ENCODE peak calls at places on chromosomes 13 and 19, in four cellular contexts. One of them, this sample, is unnamed.

GRCh38 chr19:51365211-51366049 is 758 bp downstream of the ETFB start:
- DNase-seq in K562: peak
- DNase-seq in HCT116: no peak
- DNase-seq in HepG2: peak
- DNase-seq in this sample: no peak

GRCh38 chr13:87999791-88000190 is 328.6 kb downstream of the SLITRK5 start:
- DNase-seq in K562: no peak
- DNase-seq in HCT116: no peak
- DNase-seq in HepG2: no peak
- DNase-seq in this sample: no peak

GRCh38 chr19:51440846-51441409 is 17.3 kb downstream of the SIGLEC8 start:
- DNase-seq in K562: peak
- DNase-seq in HCT116: no peak
- DNase-seq in HepG2: no peak
- DNase-seq in this sample: no peak

GRCh38 chr13:24178847-24179845 is 18.6 kb downstream of the SPATA13 start:
- DNase-seq in K562: no peak
- DNase-seq in HCT116: no peak
- DNase-seq in HepG2: no peak
- DNase-seq in this sample: no peak

GRCh38 chr19:30113182-30113581 is 171.1 kb downstream of the URI1 start:
- DNase-seq in K562: no peak
- DNase-seq in HCT116: no peak
- DNase-seq in HepG2: no peak
- DNase-seq in this sample: no peak

GRCh38 chr13:107438251-107438650 is 777.1 kb downstream of the LIG4 start:
- DNase-seq in K562: no peak
- DNase-seq in HCT116: no peak
- DNase-seq in HepG2: no peak
- DNase-seq in this sample: no peak

GRCh38 chr19:16446108-16447014 is 25.4 kb downstream of the EPS15L1 start:
- DNase-seq in K562: no peak
- DNase-seq in HCT116: no peak
- DNase-seq in HepG2: no peak
- DNase-seq in this sample: no peak

GRCh38 chr13:33186851-33187250 is 98.7 kb downstream of the STARD13 start:
- DNase-seq in K562: no peak
- DNase-seq in HCT116: no peak
- DNase-seq in HepG2: no peak
- DNase-seq in this sample: no peak

GRCh38 chr13:31433201-31433600 is 233.4 kb downstream of the B3GLCT start:
- DNase-seq in K562: no peak
- DNase-seq in HCT116: no peak
- DNase-seq in HepG2: no peak
- DNase-seq in this sample: no peak

GRCh38 chr19:46489445-46490272 is 6.0 kb downstream of the PNMA8B start:
- DNase-seq in K562: peak
- DNase-seq in HCT116: no peak
- DNase-seq in HepG2: no peak
- DNase-seq in this sample: no peak

GRCh38 chr19:49677901-49678674 is 1.0 kb downstream of the PRMT1 start:
- DNase-seq in K562: peak
- DNase-seq in HCT116: no peak
- DNase-seq in HepG2: peak
- DNase-seq in this sample: peak

GRCh38 chr13:89393758-89394157 is 1722.6 kb downstream of the SLITRK5 start:
- DNase-seq in K562: no peak
- DNase-seq in HCT116: no peak
- DNase-seq in HepG2: no peak
- DNase-seq in this sample: peak

GRCh38 chr13:103386341-103386740 is 320.1 kb upstream of the SLC10A2 start:
- DNase-seq in K562: no peak
- DNase-seq in HCT116: no peak
- DNase-seq in HepG2: no peak
- DNase-seq in this sample: no peak

GRCh38 chr19:3338541-3339181 is 27.7 kb upstream of the NFIC start:
- DNase-seq in K562: no peak
- DNase-seq in HCT116: no peak
- DNase-seq in HepG2: no peak
- DNase-seq in this sample: no peak

GRCh38 chr13:23724196-23724970 is 154.2 kb downstream of the TNFRSF19 start:
- DNase-seq in K562: no peak
- DNase-seq in HCT116: no peak
- DNase-seq in HepG2: no peak
- DNase-seq in this sample: no peak

GRCh38 chr13:22665531-22665930 is 515.2 kb upstream of the SGCG start:
- DNase-seq in K562: no peak
- DNase-seq in HCT116: no peak
- DNase-seq in HepG2: no peak
- DNase-seq in this sample: no peak

GRCh38 chr19:3210347-3211017 is 14.0 kb upstream of the CELF5 start:
- DNase-seq in K562: peak
- DNase-seq in HCT116: peak
- DNase-seq in HepG2: peak
- DNase-seq in this sample: no peak

GRCh38 chr13:52006491-52007245 is 4.6 kb downstream of the ATP7B start:
- DNase-seq in K562: no peak
- DNase-seq in HCT116: no peak
- DNase-seq in HepG2: peak
- DNase-seq in this sample: no peak

GRCh38 chr13:65638572-65639168 is 1591.5 kb downstream of the PCDH9 start:
- DNase-seq in K562: peak
- DNase-seq in HCT116: peak
- DNase-seq in HepG2: peak
- DNase-seq in this sample: peak

GRCh38 chr13:40974460-40975407 is 44.4 kb downstream of the ELF1 start:
- DNase-seq in K562: peak
- DNase-seq in HCT116: peak
- DNase-seq in HepG2: peak
- DNase-seq in this sample: no peak

GRCh38 chr19:3494559-3494958 is 5.9 kb downstream of the DOHH start:
- DNase-seq in K562: no peak
- DNase-seq in HCT116: no peak
- DNase-seq in HepG2: no peak
- DNase-seq in this sample: no peak

GRCh38 chr13:44165895-44166496 is 207.6 kb upstream of the SERP2 start:
- DNase-seq in K562: no peak
- DNase-seq in HCT116: no peak
- DNase-seq in HepG2: no peak
- DNase-seq in this sample: no peak

GRCh38 chr13:102659168-102659713 is 35.6 kb downstream of the METTL21C start:
- DNase-seq in K562: no peak
- DNase-seq in HCT116: no peak
- DNase-seq in HepG2: no peak
- DNase-seq in this sample: no peak

GRCh38 chr19:38989066-38989605 is 13.6 kb upstream of the FBXO17 start:
- DNase-seq in K562: peak
- DNase-seq in HCT116: no peak
- DNase-seq in HepG2: no peak
- DNase-seq in this sample: no peak

GRCh38 chr19:4911786-4912672 is 2.7 kb downstream of the UHRF1 start:
- DNase-seq in K562: peak
- DNase-seq in HCT116: peak
- DNase-seq in HepG2: peak
- DNase-seq in this sample: no peak

GRCh38 chr13:110714798-110715394 is 1.4 kb downstream of the ING1 start:
- DNase-seq in K562: peak
- DNase-seq in HCT116: no peak
- DNase-seq in HepG2: peak
- DNase-seq in this sample: no peak

GRCh38 chr13:46641274-46642081 is 88.5 kb downstream of the LRCH1 start:
- DNase-seq in K562: no peak
- DNase-seq in HCT116: no peak
- DNase-seq in HepG2: no peak
- DNase-seq in this sample: no peak

GRCh38 chr19:40576181-40576584 is 490 bp upstream of the SHKBP1 start:
- DNase-seq in K562: no peak
- DNase-seq in HCT116: no peak
- DNase-seq in HepG2: no peak
- DNase-seq in this sample: no peak

GRCh38 chr19:18000981-18001836 is 6.8 kb upstream of the ARRDC2 start:
- DNase-seq in K562: peak
- DNase-seq in HCT116: peak
- DNase-seq in HepG2: peak
- DNase-seq in this sample: no peak

GRCh38 chr19:41994521-41994971 is 516 bp upstream of the ATP1A3 start:
- DNase-seq in K562: no peak
- DNase-seq in HCT116: no peak
- DNase-seq in HepG2: no peak
- DNase-seq in this sample: no peak

GRCh38 chr19:5646703-5647102 is 23.8 kb downstream of the SAFB start:
- DNase-seq in K562: no peak
- DNase-seq in HCT116: no peak
- DNase-seq in HepG2: no peak
- DNase-seq in this sample: no peak

GRCh38 chr13:79631260-79631659 is 150.3 kb downstream of the NDFIP2 start:
- DNase-seq in K562: no peak
- DNase-seq in HCT116: peak
- DNase-seq in HepG2: no peak
- DNase-seq in this sample: peak

GRCh38 chr19:11264452-11265176 is 2.3 kb upstream of the DOCK6 start:
- DNase-seq in K562: peak
- DNase-seq in HCT116: no peak
- DNase-seq in HepG2: peak
- DNase-seq in this sample: no peak

DNA sequence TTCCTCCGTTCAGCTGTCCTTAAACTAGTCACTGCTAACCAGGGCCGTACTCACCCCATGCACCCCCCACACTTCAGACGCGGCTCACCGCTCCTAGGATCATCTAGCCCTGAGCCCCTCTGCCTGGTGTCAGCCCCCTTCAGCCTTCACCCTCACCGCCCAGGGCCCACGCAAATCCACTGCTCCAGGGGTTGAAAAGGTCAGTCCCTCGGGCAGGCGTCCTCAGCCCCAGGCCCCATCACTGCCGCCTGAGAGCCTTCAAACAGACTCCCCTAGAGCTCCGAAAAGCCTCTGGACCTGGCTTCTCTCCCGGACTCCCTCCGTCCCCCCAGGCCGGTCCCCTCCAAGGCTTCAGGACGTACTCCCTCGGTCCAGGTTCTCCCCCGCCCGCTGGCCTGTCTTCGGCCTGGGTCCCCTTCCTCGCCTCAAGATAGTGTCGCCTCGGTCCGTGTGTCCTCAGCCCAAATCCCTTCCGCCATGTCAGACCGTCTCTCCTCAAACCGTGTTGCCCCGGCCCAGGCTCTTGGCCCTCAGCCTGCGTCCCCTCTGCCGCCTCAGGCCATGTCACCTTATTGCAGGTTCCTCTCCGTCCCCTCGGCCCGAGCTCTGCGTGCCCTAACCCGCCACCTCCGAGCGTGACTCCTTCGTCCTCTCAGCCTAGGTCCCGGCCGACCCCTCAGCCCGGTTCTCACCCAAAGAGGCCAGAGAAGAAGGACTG is 553 bp downstream of the NAPA start:
- DNase-seq in K562: no peak
- DNase-seq in HCT116: no peak
- DNase-seq in HepG2: no peak
- DNase-seq in this sample: no peak
- H3K4me3 ChIP-seq in K562: peak
- H3K4me3 ChIP-seq in HCT116: peak
- H3K4me3 ChIP-seq in HepG2: peak
- H3K4me3 ChIP-seq in this sample: peak

DNA sequence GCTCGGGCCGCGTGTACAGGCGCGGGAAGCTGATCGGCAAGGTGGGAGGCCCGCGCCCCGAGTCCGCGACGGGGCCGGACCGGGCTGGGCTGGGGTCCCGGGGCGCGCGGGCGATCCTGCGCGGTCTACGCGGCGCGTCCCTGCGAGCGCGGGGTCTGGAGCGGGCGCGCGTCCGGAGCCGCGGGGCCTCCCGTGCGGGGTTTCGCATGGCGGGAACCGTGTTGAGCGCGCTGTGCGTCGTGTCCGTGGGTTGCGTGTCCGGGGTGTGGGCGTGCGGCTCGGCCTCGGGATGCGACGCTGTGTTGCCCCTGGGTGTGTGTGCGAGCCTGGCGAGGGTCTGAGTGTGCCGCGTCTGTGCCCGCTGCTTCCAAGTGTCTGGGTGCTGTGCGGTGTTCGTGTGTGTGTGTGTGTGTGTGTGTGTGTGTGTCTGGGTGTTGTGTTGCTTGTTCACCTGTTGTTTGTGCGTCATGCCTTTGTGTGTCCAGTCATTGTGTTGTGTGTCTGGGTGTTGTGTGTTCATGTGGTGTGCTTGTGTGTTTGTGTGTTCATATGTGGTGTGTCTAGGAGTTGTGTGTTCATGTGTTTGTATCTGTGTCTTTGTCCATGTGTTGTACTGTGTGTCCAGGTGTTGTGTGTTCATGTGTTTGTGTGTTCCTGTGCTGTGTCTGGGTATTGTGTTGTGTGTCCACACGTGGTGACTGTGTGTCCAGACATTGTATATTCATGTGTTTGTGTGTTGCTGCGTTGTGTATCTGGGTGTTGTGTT is 512 bp downstream of the PLK5 start:
- DNase-seq in K562: peak
- DNase-seq in HCT116: no peak
- DNase-seq in HepG2: no peak
- DNase-seq in this sample: no peak
- TF ChIP-seq EZH2 in K562: peak
- TF ChIP-seq EZH2 in HCT116: no peak
- TF ChIP-seq EZH2 in HepG2: no peak
- TF ChIP-seq EZH2 in this sample: no peak

GRCh38 chr19:45071545-45071938 is 4.7 kb downstream of the ZNF296 start:
- DNase-seq in K562: no peak
- DNase-seq in HCT116: no peak
- DNase-seq in HepG2: no peak
- DNase-seq in this sample: no peak

GRCh38 chr19:45069056-45069455 is 7.2 kb downstream of the ZNF296 start:
- DNase-seq in K562: peak
- DNase-seq in HCT116: no peak
- DNase-seq in HepG2: no peak
- DNase-seq in this sample: no peak

GRCh38 chr19:45071969-45072790 is 4.1 kb downstream of the ZNF296 start:
- DNase-seq in K562: no peak
- DNase-seq in HCT116: no peak
- DNase-seq in HepG2: no peak
- DNase-seq in this sample: no peak

GRCh38 chr19:45070214-45070613 is 6.1 kb downstream of the ZNF296 start:
- DNase-seq in K562: no peak
- DNase-seq in HCT116: no peak
- DNase-seq in HepG2: no peak
- DNase-seq in this sample: no peak

GRCh38 chr19:45070861-45071544 is 5.3 kb downstream of the ZNF296 start:
- DNase-seq in K562: no peak
- DNase-seq in HCT116: no peak
- DNase-seq in HepG2: no peak
- DNase-seq in this sample: no peak
- TF ChIP-seq POLR2AphosphoS5 in K562: peak
- TF ChIP-seq POLR2AphosphoS5 in HCT116: no peak
- TF ChIP-seq POLR2AphosphoS5 in HepG2: no peak
- TF ChIP-seq POLR2AphosphoS5 in this sample: no peak

DNA sequence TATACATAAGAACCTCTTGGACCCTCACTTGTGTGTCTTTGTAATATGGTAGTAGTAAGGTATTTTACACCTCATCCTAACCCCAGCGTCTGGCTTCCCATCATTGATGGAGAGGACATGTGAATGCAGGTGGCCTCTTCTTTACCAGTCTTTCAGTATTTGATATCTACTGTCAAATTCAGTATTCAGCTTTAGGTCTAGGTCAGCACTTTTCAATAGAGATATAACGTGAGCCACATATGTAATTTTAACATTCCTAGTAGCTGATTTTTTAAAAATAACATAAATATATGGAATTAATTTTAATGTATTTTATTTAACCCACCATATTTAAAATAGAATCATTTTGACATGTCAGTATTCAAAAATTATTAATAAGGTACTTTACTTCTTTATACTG is 2.9 kb downstream of the RAP2A start:
- DNase-seq in K562: no peak
- DNase-seq in HCT116: no peak
- DNase-seq in HepG2: no peak
- DNase-seq in this sample: no peak
- H3K4me3 ChIP-seq in K562: no peak
- H3K4me3 ChIP-seq in HCT116: no peak
- H3K4me3 ChIP-seq in HepG2: no peak
- H3K4me3 ChIP-seq in this sample: no peak

This sample was measured in SK-N-MC.